ENCODE peak calls at places on chromosomes 1 and 21, in seven cellular contexts. X is MCF 10A; H is RPMI7951; M is sigmoid colon; O is stimulated activated CD4-positive, alpha-beta T cell treated with anti-CD3 and anti-CD28 coated beads, Interleukin-12 subunit alpha, Interleukin-12 subunit beta, amount 100 ng/mL, for 4 hours; P is HEK293T; R is foreskin fibroblast. C is an unnamed sample.

GRCh38 chr1:4424254-4424653 is 230.2 kb upstream of the AJAP1 start:
- DNase-seq in O (no peak), M (no peak), H (no peak), X (no peak), P (no peak), R (no peak), C (no peak)

GRCh38 chr1:145858238-145858936 is 494 bp downstream of the PIAS3 start:
- DNase-seq in R (peak), X (peak), H (peak), M (peak), O (peak), P (peak), C (peak)

GRCh38 chr1:31102501-31102950 is 37.0 kb upstream of the PUM1 start:
- DNase-seq in P (peak), H (peak), X (peak), O (no peak), M (peak), R (peak), C (no peak)

GRCh38 chr1:153849487-153850185 is 73.1 kb downstream of the GATAD2B start:
- DNase-seq in O (no peak), H (no peak), P (no peak), R (no peak), M (no peak), X (no peak), C (peak)

GRCh38 chr1:32729254-32730046 is 26.9 kb upstream of the SYNC start:
- DNase-seq in P (peak), H (no peak), O (no peak), M (no peak), X (no peak), R (no peak), C (no peak)

GRCh38 chr1:15146971-15147376 is 6.6 kb upstream of the TMEM51 start:
- DNase-seq in O (no peak), P (no peak), X (no peak), R (no peak), M (no peak), H (no peak), C (no peak)

GRCh38 chr1:145690587-145691558 is 16.3 kb downstream of the PDZK1 start:
- DNase-seq in P (no peak), H (peak), X (peak), M (no peak), R (peak), O (no peak), C (no peak)

GRCh38 chr1:101002551-101002950 is 23.0 kb downstream of the DPH5 start:
- DNase-seq in O (no peak), P (peak), H (peak), X (peak), R (peak), M (no peak), C (no peak)

GRCh38 chr21:45388011-45388521 is 16.9 kb upstream of the COL18A1 start:
- DNase-seq in P (no peak), O (no peak), M (peak), H (no peak), R (no peak), X (no peak), C (no peak)